ENCODE peak calls at places on chromosomes 2 and 18, in four cellular contexts. T is H1, O is HepG2, S is GM12878. W is an unnamed sample.

GRCh38 chr2:134146620-134147019 is 107.3 kb upstream of the MGAT5 start:
- DNase-seq in T (no peak), S (no peak), O (no peak), W (no peak)

GRCh38 chr2:101617188-101617587 is 80.3 kb upstream of the MAP4K4 start:
- DNase-seq in S (no peak), O (peak), T (no peak), W (no peak)

GRCh38 chr2:234091883-234092282 is 41.4 kb downstream of the SPP2 start:
- DNase-seq in S (no peak), O (no peak), T (no peak), W (no peak)

GRCh38 chr2:25168256-25169072 is at the start of gene POMC:
- DNase-seq in O (no peak), S (no peak), T (peak), W (no peak)

GRCh38 chr18:47110875-47111274 is 39.4 kb downstream of the HDHD2 start:
- DNase-seq in T (no peak), O (no peak), S (no peak), W (no peak)

GRCh38 chr2:30670453-30670852 is 136.8 kb downstream of the CAPN13 start:
- DNase-seq in O (peak), T (peak), S (no peak), W (no peak)

GRCh38 chr2:191255756-191256312 is 10.6 kb downstream of the MYO1B start:
- DNase-seq in O (no peak), T (no peak), S (no peak), W (no peak)

GRCh38 chr2:229230215-229230614 is 40.9 kb downstream of the PID1 start:
- DNase-seq in O (no peak), T (no peak), S (no peak), W (no peak)

GRCh38 chr18:48306838-48307237 is 102.3 kb downstream of the ZBTB7C start:
- DNase-seq in T (no peak), O (no peak), S (no peak), W (no peak)

GRCh38 chr18:49608892-49609291 is 47.0 kb downstream of the LIPG start:
- DNase-seq in T (no peak), S (no peak), O (no peak), W (no peak)

GRCh38 chr2:241859436-241860183 is 916 bp upstream of the PDCD1 start:
- DNase-seq in O (no peak), T (no peak), S (no peak), W (no peak)

GRCh38 chr18:70072678-70073077 is 125.0 kb upstream of the CD226 start:
- DNase-seq in T (no peak), S (no peak), O (peak), W (no peak)

GRCh38 chr2:236862526-236862925 is 223.2 kb upstream of the COPS8 start:
- DNase-seq in T (peak), S (no peak), O (no peak), W (no peak)

GRCh38 chr18:2954869-2955645 is 57.9 kb downstream of the LPIN2 start:
- DNase-seq in T (no peak), S (no peak), O (no peak), W (no peak)

GRCh38 chr2:71558300-71559051 is 105.1 kb downstream of the DYSF start:
- DNase-seq in T (no peak), S (no peak), O (no peak), W (peak)

GRCh38 chr2:12203528-12203927 is 457.1 kb downstream of the LPIN1 start:
- DNase-seq in S (no peak), T (no peak), O (no peak), W (no peak)

GRCh38 chr2:105329197-105329554 is 359 bp downstream of the TGFBRAP1 start:
- DNase-seq in T (no peak), S (no peak), O (peak), W (no peak)

GRCh38 chr2:127355407-127356008 is 32.3 kb downstream of the MAP3K2 start:
- DNase-seq in T (no peak), S (no peak), O (peak), W (no peak)

GRCh38 chr2:157497603-157498314 is 53.9 kb upstream of the CYTIP start:
- DNase-seq in O (peak), S (no peak), T (no peak), W (peak)

GRCh38 chr18:75009296-75009695 is 199.6 kb downstream of the PTGR3 start:
- DNase-seq in S (no peak), T (no peak), O (no peak), W (no peak)

GRCh38 chr18:13431886-13432285 is 213.3 kb downstream of the LDLRAD4 start:
- DNase-seq in S (no peak), O (no peak), T (no peak), W (no peak)

GRCh38 chr2:217307023-217307422 is 447.2 kb upstream of the TNP1 start:
- DNase-seq in O (no peak), T (no peak), S (no peak), W (no peak)

GRCh38 chr2:172643142-172643541 is 87.3 kb downstream of the PDK1 start:
- DNase-seq in O (peak), T (no peak), S (no peak), W (no peak)

GRCh38 chr2:55883339-55883738 is 40.2 kb downstream of the EFEMP1 start:
- DNase-seq in S (no peak), T (no peak), O (no peak), W (no peak)

GRCh38 chr2:62774555-62775366 is 69.2 kb downstream of the EHBP1 start:
- DNase-seq in S (peak), T (no peak), O (peak), W (peak)
- TF ChIP-seq ZNF274 in S (no peak), T (no peak), O (no peak), W (no peak)

DNA sequence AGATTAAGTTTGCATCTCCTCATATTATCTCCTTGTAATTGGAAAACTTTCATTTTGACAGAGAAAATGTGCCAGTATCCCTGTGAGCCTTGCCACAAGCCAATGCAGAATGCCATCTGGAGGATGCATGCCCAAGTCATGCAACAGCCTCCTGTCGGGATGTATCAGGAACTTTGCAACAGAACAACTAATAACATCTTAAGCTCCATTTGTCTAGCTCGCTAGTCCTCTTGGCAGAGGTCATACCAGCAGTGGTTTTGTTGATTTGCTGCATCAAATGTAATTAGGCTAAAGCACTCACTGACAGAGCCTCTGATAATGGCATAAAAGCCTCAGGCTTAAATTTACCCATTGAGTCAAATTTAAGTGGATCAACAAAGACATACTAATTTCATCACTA is 125.8 kb downstream of the UBE2E3 start:
- DNase-seq in T (no peak), O (no peak), S (no peak), W (no peak)
- TF ChIP-seq SUZ12 in T (no peak), O (no peak), S (no peak), W (no peak)

DNA sequence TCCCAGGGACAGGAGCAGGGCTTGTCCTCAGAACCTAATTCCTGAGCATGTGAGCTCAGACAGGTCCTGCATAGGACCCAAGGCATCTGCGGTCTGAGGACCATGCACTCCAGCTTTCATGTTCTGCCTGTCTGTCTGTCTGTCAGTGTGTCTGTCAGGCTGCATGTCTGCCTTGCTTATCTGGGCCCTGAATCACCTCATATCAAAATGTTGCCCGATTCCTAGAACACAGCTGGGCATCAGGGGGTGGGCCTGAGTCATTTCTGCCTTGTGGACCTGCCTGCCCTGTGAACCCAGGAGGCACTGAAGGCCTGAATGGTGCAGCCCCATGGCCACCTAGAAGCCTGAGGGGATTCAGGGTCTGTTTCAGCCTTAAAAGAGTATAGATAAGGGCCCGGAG is 22.1 kb downstream of the INHBB start:
- DNase-seq in T (no peak), O (no peak), S (no peak), W (no peak)
- TF ChIP-seq ZNF274 in T (no peak), O (no peak), S (no peak), W (no peak)

GRCh38 chr2:75064691-75065396 is 106.4 kb downstream of the POLE4 start:
- DNase-seq in S (no peak), O (peak), T (peak), W (peak)
- TF ChIP-seq SUZ12 in S (no peak), O (no peak), T (no peak), W (no peak)

GRCh38 chr2:145599761-145600160 is 1079.8 kb upstream of the ZEB2 start:
- DNase-seq in O (no peak), T (no peak), S (no peak), W (no peak)

GRCh38 chr2:145597809-145598208 is 1077.9 kb upstream of the ZEB2 start:
- DNase-seq in T (no peak), O (no peak), S (no peak), W (no peak)

GRCh38 chr2:145601306-145601925 is 1081.5 kb upstream of the ZEB2 start:
- DNase-seq in T (no peak), S (no peak), O (no peak), W (no peak)

GRCh38 chr2:145597011-145597410 is 1077.1 kb upstream of the ZEB2 start:
- DNase-seq in T (no peak), S (no peak), O (no peak), W (no peak)

DNA sequence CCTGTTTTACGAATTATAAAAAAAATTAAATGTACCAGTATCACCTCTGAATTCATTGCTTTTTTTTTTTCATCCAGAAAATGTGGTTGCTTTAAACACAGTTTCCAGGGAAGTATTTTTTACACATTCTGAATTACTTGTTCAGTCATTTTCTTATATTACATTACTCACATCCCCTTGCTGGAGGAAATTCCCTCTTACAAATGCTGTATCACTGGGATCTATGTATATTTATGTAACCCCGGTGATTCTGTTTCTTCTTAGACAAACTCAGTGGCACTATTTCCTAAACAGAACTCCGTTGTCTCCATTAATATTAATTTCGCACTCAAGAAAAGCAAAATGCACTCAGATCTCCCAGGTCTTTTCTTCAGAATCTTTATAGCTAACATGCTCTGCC is 1078.5 kb upstream of the ZEB2 start:
- DNase-seq in O (no peak), S (no peak), T (no peak), W (no peak)
- TF ChIP-seq ZNF274 in O (no peak), S (no peak), T (no peak), W (no peak)

DNA sequence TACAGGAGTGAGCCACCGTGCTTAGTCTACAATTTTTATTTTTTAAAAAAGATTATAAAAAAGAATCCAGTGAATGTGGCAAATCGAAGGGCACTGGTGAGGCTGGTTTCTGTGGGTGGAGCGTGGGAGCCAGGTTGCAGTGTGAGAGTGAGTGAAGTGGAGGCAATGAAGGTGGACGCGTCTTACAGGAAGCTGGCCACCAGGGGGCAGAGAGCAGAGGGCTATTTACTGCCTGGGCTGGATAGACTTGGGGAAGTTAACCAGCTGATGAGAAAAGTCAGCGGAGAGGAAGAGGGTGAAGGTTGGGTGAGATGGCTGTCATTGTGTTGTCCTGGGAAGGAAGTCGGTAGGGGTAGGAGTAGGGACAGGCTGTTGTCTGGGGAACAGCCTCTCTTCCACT is 6.8 kb downstream of the SCTR start:
- DNase-seq in T (peak), O (peak), S (no peak), W (peak)
- TF ChIP-seq SUZ12 in T (no peak), O (no peak), S (no peak), W (no peak)

DNA sequence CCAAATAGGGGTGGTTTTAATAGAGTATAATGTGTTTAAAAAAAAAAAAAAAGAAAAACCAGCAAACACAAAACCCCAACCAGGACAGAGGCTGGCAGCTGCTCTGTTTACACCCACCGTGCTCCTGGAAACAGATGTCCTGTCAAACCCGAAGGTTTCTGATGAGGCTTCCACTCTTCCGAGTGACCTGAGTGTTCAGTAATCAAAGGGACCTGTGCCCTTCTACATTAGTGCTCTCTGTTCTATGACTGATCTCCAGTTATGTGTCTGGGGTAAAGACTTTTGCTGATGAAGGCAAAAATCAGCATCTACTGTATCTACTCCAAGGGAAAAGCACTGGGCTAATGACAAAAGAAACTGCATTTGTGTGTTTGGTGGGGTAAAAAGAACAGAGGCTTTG is 3.5 kb upstream of the KLHL29 start:
- DNase-seq in T (no peak), O (no peak), S (no peak), W (no peak)
- TF ChIP-seq ZNF274 in T (no peak), O (no peak), S (no peak), W (no peak)

DNA sequence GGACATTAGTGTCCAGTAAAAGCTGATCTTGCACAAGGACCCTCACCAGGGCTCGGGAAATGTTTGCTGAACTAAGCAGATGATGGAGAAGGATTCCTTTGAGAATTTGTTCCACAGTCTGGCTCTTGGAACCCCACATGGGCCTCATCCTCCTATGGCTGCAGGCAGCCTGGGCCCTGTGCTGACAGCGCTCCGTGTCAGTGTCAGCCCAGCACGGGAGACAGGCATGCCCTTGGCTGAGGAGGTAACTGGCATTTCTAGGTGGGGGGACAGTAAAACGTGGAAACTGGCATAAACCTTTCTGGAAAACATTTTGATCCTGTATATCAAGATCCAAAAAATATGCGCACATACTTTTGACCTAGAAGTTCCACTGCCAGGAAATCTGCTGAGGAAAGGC is 10.5 kb downstream of the PTMA start:
- DNase-seq in S (no peak), O (no peak), T (no peak), W (no peak)
- TF ChIP-seq SUZ12 in S (no peak), O (no peak), T (no peak), W (no peak)

GRCh38 chr2:40285391-40285790 is 166.5 kb downstream of the SLC8A1 start:
- DNase-seq in S (no peak), O (no peak), T (no peak), W (no peak)

GRCh38 chr2:40286721-40287120 is 165.2 kb downstream of the SLC8A1 start:
- DNase-seq in S (no peak), O (no peak), T (no peak), W (no peak)

GRCh38 chr2:40282428-40282827 is 169.5 kb downstream of the SLC8A1 start:
- DNase-seq in O (no peak), T (no peak), S (peak), W (no peak)

GRCh38 chr2:40283111-40283909 is 168.6 kb downstream of the SLC8A1 start:
- DNase-seq in S (no peak), O (no peak), T (no peak), W (no peak)

GRCh38 chr2:40284797-40285196 is 167.1 kb downstream of the SLC8A1 start:
- DNase-seq in O (no peak), T (no peak), S (no peak), W (no peak)
- TF ChIP-seq ZNF274 in O (no peak), T (no peak), S (no peak), W (no peak)

W was measured in NT2/D1.